ENCODE peak calls at places on chromosomes 4 and X, in seven cellular contexts. Q is tibial artery, X is fibroblast of the aortic adventitia, Y is lower leg skin, G is hepatocyte, U is tibial nerve, E is stomach. T is an unnamed sample.

GRCh38 chr4:176137626-176138025 is 57.8 kb downstream of the SPATA4 start:
- DNase-seq in Q (no peak), X (peak), Y (no peak), G (no peak), U (no peak), E (no peak), T (peak)

GRCh38 chr4:76224193-76224592 is 10.6 kb upstream of the SCARB2 start:
- DNase-seq in Q (no peak), X (no peak), Y (no peak), G (no peak), U (no peak), E (no peak), T (no peak)

GRCh38 chrX:85052207-85052606 is 48.5 kb downstream of the APOOL start:
- DNase-seq in Q (no peak), X (peak), Y (no peak), G (no peak), U (no peak), E (no peak), T (no peak)

GRCh38 chrX:150887906-150888465 is 10.5 kb downstream of the CD99L2 start:
- DNase-seq in Q (no peak), X (peak), Y (no peak), G (no peak), U (no peak), E (no peak), T (peak)

GRCh38 chr4:73705056-73705432 is 35.3 kb upstream of the CXCL8 start:
- DNase-seq in Q (no peak), X (peak), Y (no peak), G (no peak), U (no peak), E (no peak), T (peak)

GRCh38 chrX:1169198-1169597 is 43.3 kb downstream of the CRLF2 start:
- DNase-seq in Q (no peak), X (no peak), Y (no peak), G (no peak), U (no peak), E (no peak), T (no peak)

GRCh38 chrX:24229400-24229879 is 79.9 kb downstream of the ZFX start:
- DNase-seq in Q (no peak), X (no peak), Y (no peak), G (no peak), U (no peak), E (no peak), T (no peak)

GRCh38 chr4:185853841-185854240 is 41.8 kb upstream of the SORBS2 start:
- DNase-seq in Q (no peak), X (no peak), Y (no peak), G (no peak), U (no peak), E (no peak), T (no peak)

GRCh38 chr4:172985552-172985951 is 183.1 kb upstream of the GALNT7 start:
- DNase-seq in Q (no peak), X (no peak), Y (no peak), G (no peak), U (no peak), E (no peak), T (peak)

GRCh38 chrX:17072726-17073125 is 126.3 kb downstream of the REPS2 start:
- DNase-seq in Q (no peak), X (no peak), Y (no peak), G (no peak), U (no peak), E (no peak), T (no peak)

GRCh38 chr4:74370912-74371311 is 6.0 kb downstream of the EREG start:
- DNase-seq in Q (no peak), X (peak), Y (no peak), G (peak), U (no peak), E (no peak), T (peak)

GRCh38 chr4:24856586-24856985 is 56.3 kb downstream of the CCDC149 start:
- DNase-seq in Q (peak), X (peak), Y (no peak), G (no peak), U (no peak), E (no peak), T (peak)

GRCh38 chr4:95181446-95182306 is 367.1 kb downstream of the UNC5C start:
- DNase-seq in Q (no peak), X (no peak), Y (no peak), G (no peak), U (no peak), E (no peak), T (peak)

GRCh38 chr4:105399535-105400161 is 74.2 kb downstream of the PPA2 start:
- DNase-seq in Q (no peak), X (peak), Y (no peak), G (no peak), U (no peak), E (no peak), T (peak)

GRCh38 chr4:86043755-86044592 is 315.9 kb downstream of the MAPK10 start:
- DNase-seq in Q (no peak), X (peak), Y (no peak), G (peak), U (peak), E (no peak), T (peak)

GRCh38 chr4:52870225-52870624 is 8.1 kb downstream of the RASL11B start:
- DNase-seq in Q (no peak), X (no peak), Y (no peak), G (no peak), U (no peak), E (peak), T (no peak)

GRCh38 chr4:38904090-38904666 is 36.6 kb downstream of the FAM114A1 start:
- DNase-seq in Q (no peak), X (no peak), Y (no peak), G (peak), U (no peak), E (peak), T (no peak)

GRCh38 chr4:57405359-57405758 is 295.2 kb upstream of the IGFBP7 start:
- DNase-seq in Q (no peak), X (peak), Y (no peak), G (no peak), U (no peak), E (no peak), T (no peak)

GRCh38 chrX:114071412-114071811 is 512.5 kb upstream of the HTR2C start:
- DNase-seq in Q (no peak), X (no peak), Y (no peak), G (no peak), U (no peak), E (no peak), T (no peak)

GRCh38 chr4:99759988-99760387 is 56.6 kb upstream of the DAPP1 start:
- DNase-seq in Q (no peak), X (no peak), Y (no peak), G (no peak), U (no peak), E (no peak), T (peak)

GRCh38 chr4:79292008-79292407 is 33.9 kb downstream of the NAA11 start:
- DNase-seq in Q (no peak), X (no peak), Y (no peak), G (no peak), U (no peak), E (no peak), T (no peak)

GRCh38 chrX:9899640-9900075 is 67.5 kb upstream of the CLDN34 start:
- DNase-seq in Q (no peak), X (no peak), Y (no peak), G (no peak), U (no peak), E (no peak), T (peak)

GRCh38 chr4:137611998-137612700 is 79.9 kb upstream of the PCDH18 start:
- DNase-seq in Q (no peak), X (peak), Y (no peak), G (no peak), U (no peak), E (no peak), T (no peak)

GRCh38 chrX:21638311-21638710 is 19.8 kb downstream of the KLHL34 start:
- DNase-seq in Q (no peak), X (peak), Y (no peak), G (no peak), U (no peak), E (no peak), T (peak)

GRCh38 chrX:3181846-3182245 is 140.6 kb downstream of the ARSF start:
- DNase-seq in Q (no peak), X (no peak), Y (no peak), G (no peak), U (no peak), E (no peak), T (peak)

GRCh38 chrX:3177851-3178250 is 136.6 kb downstream of the ARSF start:
- DNase-seq in Q (no peak), X (no peak), Y (no peak), G (peak), U (no peak), E (no peak), T (no peak)

GRCh38 chrX:3176439-3176820 is 135.2 kb downstream of the ARSF start:
- DNase-seq in Q (peak), X (peak), Y (no peak), G (peak), U (no peak), E (no peak), T (peak)

GRCh38 chrX:3178329-3178728 is 137.1 kb downstream of the ARSF start:
- DNase-seq in Q (no peak), X (no peak), Y (no peak), G (no peak), U (no peak), E (no peak), T (no peak)

GRCh38 chrX:3175659-3176438 is 134.6 kb downstream of the ARSF start:
- DNase-seq in Q (no peak), X (peak), Y (no peak), G (peak), U (no peak), E (no peak), T (peak)
- H3K4me3 ChIP-seq in Q (no peak), X (no peak), Y (no peak), G (no peak), U (no peak), E (no peak), T (no peak)

DNA sequence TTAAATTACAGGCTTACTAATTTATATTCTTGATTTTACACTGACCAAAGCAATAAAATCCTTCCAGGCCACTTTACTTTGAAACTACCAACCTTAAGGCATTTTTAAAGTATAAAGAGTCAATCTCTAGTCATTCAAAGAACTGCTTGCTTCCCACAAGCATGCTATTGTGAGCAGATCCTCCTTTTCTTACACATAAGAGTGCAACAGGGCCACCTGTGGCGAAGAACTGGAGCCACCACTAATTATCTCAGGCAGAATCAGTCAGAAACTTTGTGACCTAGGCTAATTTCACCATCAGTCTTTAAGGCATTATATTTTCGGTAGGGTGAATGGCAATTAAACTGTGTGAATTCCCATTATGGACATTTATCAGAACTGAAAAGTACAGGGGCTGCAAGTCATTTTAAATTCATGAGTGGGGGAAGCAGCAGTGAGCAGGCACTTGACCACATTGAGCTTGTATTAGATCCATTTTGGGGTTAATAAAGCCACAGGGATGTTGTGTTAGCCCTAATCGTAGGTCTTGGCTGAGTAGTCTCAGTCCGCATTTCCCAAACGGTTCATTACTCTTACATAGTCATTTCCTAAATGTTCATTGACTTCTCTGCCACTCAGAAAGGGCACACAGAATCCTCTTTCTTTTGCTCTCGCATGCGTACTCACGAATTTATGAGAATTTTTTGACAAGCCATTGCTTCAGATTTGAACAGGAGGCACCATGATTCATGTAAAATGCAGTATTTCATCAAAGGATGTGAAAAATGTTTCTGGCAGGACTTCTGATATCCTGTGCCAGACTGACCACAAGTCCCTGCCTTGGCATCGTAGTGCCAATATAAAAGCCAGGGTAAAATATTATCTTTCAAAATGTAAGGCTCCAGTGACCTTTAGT is 39.8 kb downstream of the NPY2R start:
- DNase-seq in Q (no peak), X (no peak), Y (no peak), G (no peak), U (no peak), E (no peak), T (peak)
- TF ChIP-seq CTCF in Q (no peak), X (no peak), Y (no peak), G (no peak), U (no peak), E (no peak), T (no peak)

GRCh38 chrX:111680988-111681779 is at the start of gene ALG13:
- DNase-seq in Q (peak), X (peak), Y (peak), G (peak), U (peak), E (peak), T (peak)
- H3K4me3 ChIP-seq in Q (peak), X (peak), Y (peak), G (peak), U (peak), E (peak), T (peak)

GRCh38 chr4:123398151-123398802 is 1.7 kb downstream of the SPRY1 start:
- DNase-seq in Q (peak), X (peak), Y (no peak), G (peak), U (peak), E (peak), T (peak)

GRCh38 chr4:123396294-123397275 is at the start of gene SPRY1:
- DNase-seq in Q (peak), X (peak), Y (peak), G (peak), U (peak), E (peak), T (peak)

GRCh38 chr4:123399638-123400358 is 3.2 kb downstream of the SPRY1 start:
- DNase-seq in Q (no peak), X (peak), Y (no peak), G (no peak), U (peak), E (no peak), T (peak)

GRCh38 chr4:123397276-123398150 is 918 bp downstream of the SPRY1 start:
- DNase-seq in Q (peak), X (peak), Y (no peak), G (peak), U (peak), E (peak), T (no peak)

DNA sequence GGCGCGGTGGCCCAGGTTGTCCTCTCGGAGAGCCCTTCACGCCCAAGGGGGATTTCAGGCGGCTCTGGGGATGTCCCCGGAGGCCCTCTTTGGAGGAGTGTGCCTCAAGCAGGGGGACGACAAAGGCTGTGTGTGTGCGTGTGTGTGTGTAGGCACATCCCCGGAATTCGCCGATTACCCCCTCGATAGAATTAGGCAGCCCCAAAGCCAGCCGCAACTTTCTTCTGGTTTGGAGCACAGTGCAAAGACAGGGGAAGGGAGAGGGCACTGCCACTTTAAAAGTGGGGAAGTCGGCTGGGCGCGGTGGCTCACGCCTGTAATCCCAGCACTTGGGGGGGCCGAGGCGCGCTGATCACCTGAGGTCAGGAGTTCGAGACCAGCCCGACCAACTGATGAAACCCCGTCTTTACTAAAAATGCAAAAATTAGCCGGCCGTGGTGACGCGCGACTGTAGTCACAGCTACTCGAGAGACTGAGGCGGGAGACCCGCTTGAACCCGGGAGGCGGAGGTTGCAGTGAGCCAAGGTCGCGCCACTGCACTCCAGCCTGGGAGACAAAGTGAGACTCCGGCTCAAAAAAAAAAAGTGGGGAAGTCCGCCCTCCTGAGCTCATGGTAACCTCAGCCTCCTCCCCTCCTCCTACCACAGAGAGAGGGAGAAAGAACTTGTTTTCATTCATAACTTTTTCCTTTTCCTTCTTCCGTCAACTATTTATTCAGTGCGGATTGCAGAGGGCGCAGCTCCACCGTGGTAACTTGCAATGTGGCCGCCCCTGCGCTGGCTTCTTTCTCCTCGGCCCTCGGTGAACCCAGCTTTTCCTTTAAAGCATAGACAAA is 2.4 kb downstream of the SPRY1 start:
- DNase-seq in Q (peak), X (peak), Y (peak), G (peak), U (peak), E (peak), T (peak)
- TF ChIP-seq CTCF in Q (no peak), X (peak), Y (no peak), G (peak), U (no peak), E (no peak), T (peak)

GRCh38 chrX:44344687-44345086 is 1.2 kb upstream of the EFHC2 start:
- DNase-seq in Q (no peak), X (no peak), Y (no peak), G (no peak), U (no peak), E (no peak), T (no peak)
- H3K4me3 ChIP-seq in Q (no peak), X (no peak), Y (no peak), G (no peak), U (no peak), E (peak), T (no peak)

DNA sequence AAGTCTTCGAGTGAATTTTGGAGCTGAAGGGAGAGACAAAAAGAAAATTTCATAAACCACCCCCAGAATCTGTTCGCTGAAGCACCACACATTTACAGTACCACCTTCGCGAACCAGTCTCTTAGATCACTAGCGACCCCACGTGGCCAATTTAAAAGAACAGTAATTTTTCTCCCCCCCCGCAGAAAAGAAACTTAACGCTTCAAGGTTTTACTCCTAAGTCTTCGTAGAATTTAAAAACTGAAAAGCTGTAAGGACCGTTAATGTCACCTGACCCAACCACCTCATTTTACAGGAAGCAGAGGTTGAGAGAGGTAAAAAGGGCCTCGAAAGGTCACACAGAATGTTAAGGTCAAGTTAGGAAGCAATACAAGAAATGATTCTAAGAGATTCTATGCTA is 187.5 kb downstream of the QDPR start:
- DNase-seq in Q (no peak), X (peak), Y (no peak), G (peak), U (peak), E (no peak), T (peak)
- TF ChIP-seq CTCF in Q (peak), X (peak), Y (no peak), G (peak), U (peak), E (peak), T (peak)